ENCODE peak calls at places on chromosome 1, in five cellular contexts. One of them, this sample, is unnamed.

GRCh38 chr1:74324684-74325448 is 89.7 kb downstream of the TNNI3K start:
- DNase-seq in EL: no peak
- DNase-seq in body of pancreas: no peak
- DNase-seq in activated CD4-positive, alpha-beta T cell treated with anti-CD3 and anti-CD28 coated beads for 24 hours: no peak
- DNase-seq in neural crest cell: no peak
- DNase-seq in this sample: no peak

GRCh38 chr1:11879311-11880180 is 20.8 kb upstream of the NPPB start:
- DNase-seq in body of pancreas: no peak
- DNase-seq in activated CD4-positive, alpha-beta T cell treated with anti-CD3 and anti-CD28 coated beads for 24 hours: no peak
- DNase-seq in EL: no peak
- DNase-seq in neural crest cell: no peak
- DNase-seq in this sample: no peak

GRCh38 chr1:210159206-210159605 is 73.4 kb upstream of the SERTAD4 start:
- DNase-seq in EL: no peak
- DNase-seq in activated CD4-positive, alpha-beta T cell treated with anti-CD3 and anti-CD28 coated beads for 24 hours: no peak
- DNase-seq in neural crest cell: no peak
- DNase-seq in body of pancreas: no peak
- DNase-seq in this sample: no peak

GRCh38 chr1:234253732-234254131 is 119.5 kb upstream of the COA6 start:
- DNase-seq in body of pancreas: no peak
- DNase-seq in EL: no peak
- DNase-seq in activated CD4-positive, alpha-beta T cell treated with anti-CD3 and anti-CD28 coated beads for 24 hours: no peak
- DNase-seq in neural crest cell: no peak
- DNase-seq in this sample: no peak

GRCh38 chr1:54139711-54140110 is 13.1 kb downstream of the CDCP2 start:
- DNase-seq in neural crest cell: no peak
- DNase-seq in EL: no peak
- DNase-seq in body of pancreas: no peak
- DNase-seq in activated CD4-positive, alpha-beta T cell treated with anti-CD3 and anti-CD28 coated beads for 24 hours: no peak
- DNase-seq in this sample: no peak

GRCh38 chr1:237032029-237032428 is 10.0 kb upstream of the RYR2 start:
- DNase-seq in EL: peak
- DNase-seq in neural crest cell: no peak
- DNase-seq in body of pancreas: no peak
- DNase-seq in activated CD4-positive, alpha-beta T cell treated with anti-CD3 and anti-CD28 coated beads for 24 hours: no peak
- DNase-seq in this sample: no peak

GRCh38 chr1:214966366-214966765 is 116.2 kb upstream of the KCNK2 start:
- DNase-seq in EL: no peak
- DNase-seq in body of pancreas: no peak
- DNase-seq in activated CD4-positive, alpha-beta T cell treated with anti-CD3 and anti-CD28 coated beads for 24 hours: no peak
- DNase-seq in neural crest cell: no peak
- DNase-seq in this sample: no peak

GRCh38 chr1:163822933-163823511 is 501.3 kb downstream of the NUF2 start:
- DNase-seq in activated CD4-positive, alpha-beta T cell treated with anti-CD3 and anti-CD28 coated beads for 24 hours: no peak
- DNase-seq in neural crest cell: no peak
- DNase-seq in EL: no peak
- DNase-seq in body of pancreas: no peak
- DNase-seq in this sample: no peak

GRCh38 chr1:241391926-241392710 is 35.1 kb upstream of the RGS7 start:
- DNase-seq in activated CD4-positive, alpha-beta T cell treated with anti-CD3 and anti-CD28 coated beads for 24 hours: no peak
- DNase-seq in body of pancreas: no peak
- DNase-seq in neural crest cell: no peak
- DNase-seq in EL: no peak
- DNase-seq in this sample: no peak

GRCh38 chr1:185679220-185679619 is 55.0 kb upstream of the HMCN1 start:
- DNase-seq in EL: no peak
- DNase-seq in body of pancreas: no peak
- DNase-seq in neural crest cell: no peak
- DNase-seq in activated CD4-positive, alpha-beta T cell treated with anti-CD3 and anti-CD28 coated beads for 24 hours: no peak
- DNase-seq in this sample: no peak

GRCh38 chr1:42999308-42999707 is 40.6 kb upstream of the SLC2A1 start:
- DNase-seq in neural crest cell: no peak
- DNase-seq in EL: peak
- DNase-seq in body of pancreas: no peak
- DNase-seq in activated CD4-positive, alpha-beta T cell treated with anti-CD3 and anti-CD28 coated beads for 24 hours: no peak
- DNase-seq in this sample: no peak

GRCh38 chr1:161899091-161899490 is 124.6 kb downstream of the OLFML2B start:
- DNase-seq in activated CD4-positive, alpha-beta T cell treated with anti-CD3 and anti-CD28 coated beads for 24 hours: no peak
- DNase-seq in neural crest cell: no peak
- DNase-seq in body of pancreas: no peak
- DNase-seq in EL: no peak
- DNase-seq in this sample: no peak

GRCh38 chr1:33429846-33430750 is 797 bp downstream of the PHC2 start:
- DNase-seq in body of pancreas: peak
- DNase-seq in activated CD4-positive, alpha-beta T cell treated with anti-CD3 and anti-CD28 coated beads for 24 hours: no peak
- DNase-seq in EL: no peak
- DNase-seq in neural crest cell: peak
- DNase-seq in this sample: no peak

GRCh38 chr1:29647581-29647980 is 411.3 kb downstream of the PTPRU start:
- DNase-seq in EL: no peak
- DNase-seq in neural crest cell: no peak
- DNase-seq in activated CD4-positive, alpha-beta T cell treated with anti-CD3 and anti-CD28 coated beads for 24 hours: no peak
- DNase-seq in body of pancreas: no peak
- DNase-seq in this sample: no peak

GRCh38 chr1:212525479-212526110 is 83.0 kb upstream of the ATF3 start:
- DNase-seq in neural crest cell: no peak
- DNase-seq in body of pancreas: no peak
- DNase-seq in activated CD4-positive, alpha-beta T cell treated with anti-CD3 and anti-CD28 coated beads for 24 hours: no peak
- DNase-seq in EL: peak
- DNase-seq in this sample: no peak

GRCh38 chr1:19384113-19384512 is 72.0 kb downstream of the SLC66A1 start:
- DNase-seq in EL: peak
- DNase-seq in neural crest cell: no peak
- DNase-seq in activated CD4-positive, alpha-beta T cell treated with anti-CD3 and anti-CD28 coated beads for 24 hours: no peak
- DNase-seq in body of pancreas: peak
- DNase-seq in this sample: no peak

GRCh38 chr1:171566467-171566866 is 55.6 kb upstream of the MYOCOS start:
- DNase-seq in EL: no peak
- DNase-seq in neural crest cell: no peak
- DNase-seq in body of pancreas: no peak
- DNase-seq in activated CD4-positive, alpha-beta T cell treated with anti-CD3 and anti-CD28 coated beads for 24 hours: no peak
- DNase-seq in this sample: no peak

GRCh38 chr1:59497616-59498015 is 200.7 kb downstream of the FGGY start:
- DNase-seq in activated CD4-positive, alpha-beta T cell treated with anti-CD3 and anti-CD28 coated beads for 24 hours: no peak
- DNase-seq in body of pancreas: no peak
- DNase-seq in EL: no peak
- DNase-seq in neural crest cell: no peak
- DNase-seq in this sample: no peak

GRCh38 chr1:3263790-3264189 is 190.7 kb upstream of the ARHGEF16 start:
- DNase-seq in neural crest cell: no peak
- DNase-seq in activated CD4-positive, alpha-beta T cell treated with anti-CD3 and anti-CD28 coated beads for 24 hours: no peak
- DNase-seq in EL: no peak
- DNase-seq in body of pancreas: no peak
- DNase-seq in this sample: no peak

GRCh38 chr1:210104103-210104502 is 128.5 kb upstream of the SERTAD4 start:
- DNase-seq in body of pancreas: peak
- DNase-seq in activated CD4-positive, alpha-beta T cell treated with anti-CD3 and anti-CD28 coated beads for 24 hours: no peak
- DNase-seq in EL: no peak
- DNase-seq in neural crest cell: no peak
- DNase-seq in this sample: no peak

GRCh38 chr1:210624722-210625121 is 296.0 kb downstream of the HHAT start:
- DNase-seq in activated CD4-positive, alpha-beta T cell treated with anti-CD3 and anti-CD28 coated beads for 24 hours: no peak
- DNase-seq in body of pancreas: peak
- DNase-seq in neural crest cell: no peak
- DNase-seq in EL: no peak
- DNase-seq in this sample: no peak

GRCh38 chr1:37860346-37860666 is 914 bp upstream of the MTF1 start:
- DNase-seq in body of pancreas: no peak
- DNase-seq in neural crest cell: no peak
- DNase-seq in activated CD4-positive, alpha-beta T cell treated with anti-CD3 and anti-CD28 coated beads for 24 hours: no peak
- DNase-seq in EL: no peak
- DNase-seq in this sample: no peak

GRCh38 chr1:247337961-247338360 is 6.3 kb upstream of the ZNF496 start:
- DNase-seq in neural crest cell: no peak
- DNase-seq in EL: no peak
- DNase-seq in activated CD4-positive, alpha-beta T cell treated with anti-CD3 and anti-CD28 coated beads for 24 hours: no peak
- DNase-seq in body of pancreas: no peak
- DNase-seq in this sample: no peak

GRCh38 chr1:43979528-43980254 is 681 bp downstream of the B4GALT2 start:
- DNase-seq in EL: peak
- DNase-seq in activated CD4-positive, alpha-beta T cell treated with anti-CD3 and anti-CD28 coated beads for 24 hours: no peak
- DNase-seq in body of pancreas: peak
- DNase-seq in neural crest cell: peak
- DNase-seq in this sample: peak

GRCh38 chr1:247448107-247448778 is 9.7 kb downstream of the OR2B11 start:
- DNase-seq in neural crest cell: peak
- DNase-seq in EL: peak
- DNase-seq in activated CD4-positive, alpha-beta T cell treated with anti-CD3 and anti-CD28 coated beads for 24 hours: peak
- DNase-seq in body of pancreas: peak
- DNase-seq in this sample: peak

GRCh38 chr1:100299521-100300222 is 33.7 kb downstream of the RTCA start:
- DNase-seq in EL: no peak
- DNase-seq in activated CD4-positive, alpha-beta T cell treated with anti-CD3 and anti-CD28 coated beads for 24 hours: no peak
- DNase-seq in neural crest cell: no peak
- DNase-seq in body of pancreas: no peak
- DNase-seq in this sample: no peak